ENCODE peak calls at places on chromosome 10, in six cellular contexts. One of them, this sample, is unnamed.

GRCh38 chr10:128011059-128011979 is 104.4 kb downstream of the PTPRE start:
- DNase-seq in mesenchymal stem cell: peak
- DNase-seq in H1: peak
- DNase-seq in mesendoderm: peak
- DNase-seq in H9: peak
- DNase-seq in IMR-90: peak
- DNase-seq in this sample: peak

GRCh38 chr10:34280599-34281374 is 534.3 kb downstream of the PARD3 start:
- DNase-seq in H1: no peak
- DNase-seq in IMR-90: peak
- DNase-seq in mesendoderm: peak
- DNase-seq in mesenchymal stem cell: peak
- DNase-seq in H9: peak
- DNase-seq in this sample: no peak

GRCh38 chr10:15091418-15091817 is 2.8 kb upstream of the ACBD7 start:
- DNase-seq in IMR-90: no peak
- DNase-seq in H9: no peak
- DNase-seq in mesendoderm: no peak
- DNase-seq in mesenchymal stem cell: no peak
- DNase-seq in H1: no peak
- DNase-seq in this sample: no peak

GRCh38 chr10:6200588-6201510 is 1.9 kb upstream of the PFKFB3 start:
- DNase-seq in H1: peak
- DNase-seq in H9: peak
- DNase-seq in mesenchymal stem cell: peak
- DNase-seq in IMR-90: peak
- DNase-seq in mesendoderm: peak
- DNase-seq in this sample: peak

GRCh38 chr10:23373156-23373555 is 28.6 kb upstream of the C10orf67 start:
- DNase-seq in mesendoderm: no peak
- DNase-seq in IMR-90: no peak
- DNase-seq in H9: no peak
- DNase-seq in H1: no peak
- DNase-seq in mesenchymal stem cell: no peak
- DNase-seq in this sample: no peak

GRCh38 chr10:93059975-93060886 is at the start of gene CYP26C1:
- DNase-seq in H1: no peak
- DNase-seq in mesenchymal stem cell: no peak
- DNase-seq in H9: peak
- DNase-seq in IMR-90: no peak
- DNase-seq in mesendoderm: no peak
- DNase-seq in this sample: no peak

GRCh38 chr10:34295142-34295548 is 520.0 kb downstream of the PARD3 start:
- DNase-seq in mesendoderm: no peak
- DNase-seq in H9: no peak
- DNase-seq in mesenchymal stem cell: peak
- DNase-seq in IMR-90: peak
- DNase-seq in H1: no peak
- DNase-seq in this sample: no peak

GRCh38 chr10:6379015-6379776 is 176.5 kb downstream of the PFKFB3 start:
- DNase-seq in IMR-90: no peak
- DNase-seq in mesenchymal stem cell: no peak
- DNase-seq in H9: no peak
- DNase-seq in mesendoderm: no peak
- DNase-seq in H1: no peak
- DNase-seq in this sample: no peak

GRCh38 chr10:114073787-114074186 is 30.1 kb downstream of the ADRB1 start:
- DNase-seq in mesendoderm: no peak
- DNase-seq in H1: no peak
- DNase-seq in H9: no peak
- DNase-seq in IMR-90: no peak
- DNase-seq in mesenchymal stem cell: no peak
- DNase-seq in this sample: no peak

GRCh38 chr10:31069411-31069810 is 37.7 kb upstream of the ZNF438 start:
- DNase-seq in IMR-90: no peak
- DNase-seq in H9: no peak
- DNase-seq in H1: no peak
- DNase-seq in mesenchymal stem cell: peak
- DNase-seq in mesendoderm: no peak
- DNase-seq in this sample: no peak

GRCh38 chr10:34789993-34790506 is 25.0 kb downstream of the PARD3 start:
- DNase-seq in H9: no peak
- DNase-seq in mesendoderm: peak
- DNase-seq in IMR-90: no peak
- DNase-seq in H1: no peak
- DNase-seq in mesenchymal stem cell: no peak
- DNase-seq in this sample: no peak

GRCh38 chr10:77577666-77578229 is 59.9 kb downstream of the KCNMA1 start:
- DNase-seq in mesendoderm: no peak
- DNase-seq in mesenchymal stem cell: no peak
- DNase-seq in H1: no peak
- DNase-seq in IMR-90: no peak
- DNase-seq in H9: no peak
- DNase-seq in this sample: no peak

GRCh38 chr10:77850620-77851231 is 75.8 kb downstream of the DLG5 start:
- DNase-seq in H9: no peak
- DNase-seq in H1: no peak
- DNase-seq in IMR-90: no peak
- DNase-seq in mesendoderm: no peak
- DNase-seq in mesenchymal stem cell: no peak
- DNase-seq in this sample: no peak

GRCh38 chr10:100989088-100989487 is 1.7 kb downstream of the TWNK start:
- DNase-seq in mesenchymal stem cell: no peak
- DNase-seq in mesendoderm: no peak
- DNase-seq in H9: no peak
- DNase-seq in IMR-90: no peak
- DNase-seq in H1: no peak
- DNase-seq in this sample: no peak

GRCh38 chr10:61897671-61898434 is 3.6 kb upstream of the ARID5B start:
- DNase-seq in H9: peak
- DNase-seq in mesenchymal stem cell: peak
- DNase-seq in H1: no peak
- DNase-seq in IMR-90: peak
- DNase-seq in mesendoderm: peak
- DNase-seq in this sample: no peak

GRCh38 chr10:124719213-124719851 is 24.8 kb downstream of the FAM53B start:
- DNase-seq in IMR-90: peak
- DNase-seq in H9: no peak
- DNase-seq in H1: no peak
- DNase-seq in mesendoderm: peak
- DNase-seq in mesenchymal stem cell: no peak
- DNase-seq in this sample: no peak

GRCh38 chr10:43284341-43284910 is 17.6 kb upstream of the RASGEF1A start:
- DNase-seq in IMR-90: no peak
- DNase-seq in mesendoderm: peak
- DNase-seq in mesenchymal stem cell: no peak
- DNase-seq in H1: no peak
- DNase-seq in H9: peak
- DNase-seq in this sample: no peak

GRCh38 chr10:97713828-97714400 is 384 bp downstream of the MARVELD1 start:
- DNase-seq in IMR-90: peak
- DNase-seq in H1: peak
- DNase-seq in mesendoderm: peak
- DNase-seq in H9: peak
- DNase-seq in mesenchymal stem cell: peak
- DNase-seq in this sample: peak

GRCh38 chr10:50232261-50232639 is 19.1 kb downstream of the ASAH2 start:
- DNase-seq in mesenchymal stem cell: no peak
- DNase-seq in IMR-90: no peak
- DNase-seq in mesendoderm: no peak
- DNase-seq in H9: no peak
- DNase-seq in H1: no peak
- DNase-seq in this sample: no peak

GRCh38 chr10:35545878-35546631 is 59.1 kb upstream of the GJD4 start:
- DNase-seq in H1: no peak
- DNase-seq in mesendoderm: no peak
- DNase-seq in IMR-90: peak
- DNase-seq in mesenchymal stem cell: no peak
- DNase-seq in H9: no peak
- DNase-seq in this sample: no peak

GRCh38 chr10:43806851-43807640 is 158.4 kb upstream of the ZNF32 start:
- DNase-seq in mesendoderm: no peak
- DNase-seq in mesenchymal stem cell: no peak
- DNase-seq in H9: no peak
- DNase-seq in IMR-90: no peak
- DNase-seq in H1: no peak
- DNase-seq in this sample: no peak

GRCh38 chr10:132663666-132664365 is 122.1 kb downstream of the NKX6-2 start:
- DNase-seq in H9: no peak
- DNase-seq in IMR-90: no peak
- DNase-seq in mesendoderm: no peak
- DNase-seq in mesenchymal stem cell: no peak
- DNase-seq in H1: no peak
- DNase-seq in this sample: no peak

GRCh38 chr10:77834540-77834939 is 92.0 kb downstream of the DLG5 start:
- DNase-seq in mesendoderm: no peak
- DNase-seq in mesenchymal stem cell: no peak
- DNase-seq in H9: no peak
- DNase-seq in H1: no peak
- DNase-seq in IMR-90: no peak
- DNase-seq in this sample: no peak

GRCh38 chr10:124328514-124329220 is 90.1 kb downstream of the OAT start:
- DNase-seq in mesenchymal stem cell: no peak
- DNase-seq in IMR-90: no peak
- DNase-seq in mesendoderm: no peak
- DNase-seq in H1: peak
- DNase-seq in H9: no peak
- DNase-seq in this sample: no peak

GRCh38 chr10:93469454-93469853 is 12.7 kb downstream of the MYOF start:
- DNase-seq in mesendoderm: no peak
- DNase-seq in H9: no peak
- DNase-seq in IMR-90: no peak
- DNase-seq in mesenchymal stem cell: no peak
- DNase-seq in H1: no peak
- DNase-seq in this sample: no peak

GRCh38 chr10:517872-518475 is 171.5 kb downstream of the DIP2C start:
- DNase-seq in mesendoderm: no peak
- DNase-seq in mesenchymal stem cell: no peak
- DNase-seq in H1: no peak
- DNase-seq in IMR-90: no peak
- DNase-seq in H9: no peak
- DNase-seq in this sample: no peak
- H3K23ac ChIP-seq in mesendoderm: no peak
- H3K23ac ChIP-seq in mesenchymal stem cell: no peak
- H3K23ac ChIP-seq in H1: no peak
- H3K23ac ChIP-seq in IMR-90: no peak
- H3K23ac ChIP-seq in H9: no peak
- H3K23ac ChIP-seq in this sample: peak

DNA sequence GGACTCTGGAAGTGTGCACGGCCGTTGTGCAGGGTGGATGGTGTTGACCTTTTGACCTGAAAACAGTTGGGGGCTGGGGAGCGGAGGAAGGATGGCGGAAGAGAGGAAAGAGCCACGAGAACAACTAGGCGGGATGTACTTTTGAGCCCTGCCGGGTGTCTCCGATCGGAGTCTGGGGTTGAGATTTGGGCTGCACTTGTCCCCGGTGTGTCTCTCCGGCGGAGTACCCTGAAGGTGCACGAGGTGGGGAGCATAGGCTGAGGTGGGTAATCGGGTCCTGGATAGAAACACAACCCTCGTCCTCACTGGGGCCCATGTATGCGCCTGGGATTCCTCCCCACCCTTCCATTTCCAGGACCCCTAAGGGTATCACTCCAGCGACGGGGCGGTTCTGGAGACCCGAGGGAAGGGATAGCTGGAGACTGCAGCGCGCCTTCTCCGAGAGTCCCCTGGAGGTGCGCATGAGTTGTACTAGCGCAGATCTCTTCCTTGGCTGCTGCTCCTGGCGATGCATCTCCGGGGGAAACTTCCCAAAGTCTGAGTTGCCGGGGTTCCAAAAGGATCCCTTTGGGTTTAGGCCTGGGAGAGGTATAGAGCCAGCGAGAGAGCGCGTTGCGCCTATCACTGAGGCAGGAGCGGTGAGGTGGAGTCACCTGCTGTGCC is 4.6 kb upstream of the HMX2 start:
- DNase-seq in H9: no peak
- DNase-seq in mesenchymal stem cell: no peak
- DNase-seq in mesendoderm: peak
- DNase-seq in H1: peak
- DNase-seq in IMR-90: no peak
- DNase-seq in this sample: peak
- H3K23ac ChIP-seq in H9: no peak
- H3K23ac ChIP-seq in mesenchymal stem cell: no peak
- H3K23ac ChIP-seq in mesendoderm: no peak
- H3K23ac ChIP-seq in H1: no peak
- H3K23ac ChIP-seq in IMR-90: no peak
- H3K23ac ChIP-seq in this sample: no peak

GRCh38 chr10:110706690-110707098 is 62.6 kb downstream of the RBM20 start:
- DNase-seq in mesendoderm: peak
- DNase-seq in H1: peak
- DNase-seq in IMR-90: peak
- DNase-seq in H9: no peak
- DNase-seq in mesenchymal stem cell: peak
- DNase-seq in this sample: no peak

GRCh38 chr10:110710621-110711020 is 66.5 kb downstream of the RBM20 start:
- DNase-seq in IMR-90: no peak
- DNase-seq in mesenchymal stem cell: no peak
- DNase-seq in mesendoderm: no peak
- DNase-seq in H9: no peak
- DNase-seq in H1: no peak
- DNase-seq in this sample: no peak

GRCh38 chr10:110709444-110709828 is 65.3 kb downstream of the RBM20 start:
- DNase-seq in IMR-90: no peak
- DNase-seq in H9: no peak
- DNase-seq in mesenchymal stem cell: no peak
- DNase-seq in mesendoderm: no peak
- DNase-seq in H1: no peak
- DNase-seq in this sample: no peak

GRCh38 chr10:110709964-110710587 is 65.9 kb downstream of the RBM20 start:
- DNase-seq in IMR-90: no peak
- DNase-seq in mesenchymal stem cell: no peak
- DNase-seq in H1: peak
- DNase-seq in H9: no peak
- DNase-seq in mesendoderm: no peak
- DNase-seq in this sample: no peak

GRCh38 chr10:110708776-110709443 is 64.8 kb downstream of the RBM20 start:
- DNase-seq in H9: no peak
- DNase-seq in mesendoderm: no peak
- DNase-seq in mesenchymal stem cell: no peak
- DNase-seq in H1: no peak
- DNase-seq in IMR-90: no peak
- DNase-seq in this sample: no peak
- H3K23ac ChIP-seq in H9: no peak
- H3K23ac ChIP-seq in mesendoderm: no peak
- H3K23ac ChIP-seq in mesenchymal stem cell: no peak
- H3K23ac ChIP-seq in H1: no peak
- H3K23ac ChIP-seq in IMR-90: no peak
- H3K23ac ChIP-seq in this sample: no peak

GRCh38 chr10:70432561-70433263 is 8.8 kb downstream of the NODAL start:
- DNase-seq in H9: no peak
- DNase-seq in H1: no peak
- DNase-seq in mesenchymal stem cell: no peak
- DNase-seq in mesendoderm: no peak
- DNase-seq in IMR-90: no peak
- DNase-seq in this sample: no peak
- H3K23ac ChIP-seq in H9: no peak
- H3K23ac ChIP-seq in H1: no peak
- H3K23ac ChIP-seq in mesenchymal stem cell: no peak
- H3K23ac ChIP-seq in mesendoderm: no peak
- H3K23ac ChIP-seq in IMR-90: no peak
- H3K23ac ChIP-seq in this sample: no peak

This sample was measured in neuronal stem cell.